ENCODE peak calls at places on chromosomes 2 and 18, in five cellular contexts. C, L, X, T and M are unnamed samples. For H3K27me3, the result is how much of the 10 kb centered on the place peaks cover.

GRCh38 chr2:209476367-209477191 is 52.7 kb downstream of the MAP2 start:
- DNase-seq in L (no peak), T (peak), X (no peak), C (peak), M (no peak)

GRCh38 chr2:170196962-170197361 is 19.0 kb downstream of the MYO3B start:
- DNase-seq in L (no peak), X (no peak), C (no peak), T (no peak), M (no peak)

GRCh38 chr2:119338826-119339561 is 27.6 kb downstream of the C2orf76 start:
- DNase-seq in T (no peak), X (no peak), C (no peak), L (no peak), M (no peak)

GRCh38 chr2:240871071-240871958 is 2.7 kb downstream of the AGXT start:
- DNase-seq in C (no peak), T (no peak), X (no peak), L (no peak), M (no peak)

GRCh38 chr2:30037016-30037415 is 109.8 kb upstream of the YPEL5 start:
- DNase-seq in C (no peak), L (peak), T (no peak), X (no peak), M (no peak)

GRCh38 chr18:47077111-47077510 is 41.7 kb upstream of the ELOA2 start:
- DNase-seq in C (no peak), T (no peak), L (no peak), X (no peak), M (no peak)

GRCh38 chr18:64949885-64950284 is 800.9 kb upstream of the CDH7 start:
- DNase-seq in L (no peak), X (no peak), C (no peak), T (no peak), M (no peak)

GRCh38 chr2:172674034-172674967 is 61.3 kb upstream of the RAPGEF4 start:
- DNase-seq in T (peak), L (peak), X (peak), C (no peak), M (no peak)

GRCh38 chr2:68721482-68722071 is 13.0 kb upstream of the ARHGAP25 start:
- DNase-seq in C (no peak), X (no peak), T (no peak), L (no peak), M (no peak)

GRCh38 chr2:170336916-170337315 is 159.0 kb downstream of the MYO3B start:
- DNase-seq in X (no peak), L (no peak), C (no peak), T (no peak), M (no peak)

GRCh38 chr2:229870903-229871650 is 50.7 kb downstream of the TRIP12 start:
- DNase-seq in C (peak), T (no peak), L (peak), X (no peak), M (peak)

GRCh38 chr2:127064642-127065250 is 42.2 kb downstream of the BIN1 start:
- DNase-seq in T (peak), C (peak), L (peak), X (peak), M (peak)

GRCh38 chr2:27378096-27378808 is 2.3 kb downstream of the ZNF513 start:
- DNase-seq in T (no peak), L (peak), X (no peak), C (no peak), M (no peak)

GRCh38 chr2:143282684-143283083 is 153.5 kb downstream of the ARHGAP15 start:
- DNase-seq in X (no peak), L (no peak), T (no peak), C (no peak), M (no peak)

GRCh38 chr2:216660496-216660895 is 27.3 kb downstream of the IGFBP2 start:
- DNase-seq in T (no peak), X (no peak), C (no peak), L (no peak), M (no peak)

GRCh38 chr2:210203162-210203561 is 22.1 kb downstream of the ACADL start:
- DNase-seq in T (no peak), L (no peak), C (no peak), X (no peak), M (no peak)

GRCh38 chr2:204072443-204073324 is 136.1 kb downstream of the ICOS start:
- DNase-seq in T (no peak), X (peak), C (no peak), L (peak), M (peak)

GRCh38 chr2:118861741-118862140 is 14.3 kb upstream of the EN1 start:
- DNase-seq in C (no peak), X (no peak), L (peak), T (no peak), M (no peak)

GRCh38 chr2:54388093-54388492 is 68.0 kb upstream of the SPTBN1 start:
- DNase-seq in L (no peak), C (no peak), X (no peak), T (no peak), M (no peak)

GRCh38 chr2:85888020-85888744 is 608 bp downstream of the ST3GAL5 start:
- DNase-seq in L (peak), C (no peak), T (no peak), X (no peak), M (peak)

GRCh38 chr2:81835318-81836000 is 1530.9 kb upstream of the LRRTM1 start:
- DNase-seq in L (no peak), C (no peak), T (peak), X (no peak), M (no peak)

GRCh38 chr2:229339613-229340012 is 68.5 kb upstream of the PID1 start:
- DNase-seq in L (peak), C (no peak), X (no peak), T (peak), M (peak)

GRCh38 chr18:66513996-66514395 is 89.9 kb downstream of the CDH19 start:
- DNase-seq in C (no peak), X (no peak), T (no peak), L (no peak), M (no peak)

GRCh38 chr2:168443818-168444217 is 12.3 kb upstream of the CERS6 start:
- DNase-seq in L (no peak), T (no peak), C (no peak), X (no peak), M (no peak)

GRCh38 chr2:8448822-8449577 is 232.9 kb upstream of the ID2 start:
- DNase-seq in L (no peak), T (no peak), X (no peak), C (no peak), M (no peak)

GRCh38 chr18:76968073-76968472 is 145.7 kb downstream of the ZNF236 start:
- DNase-seq in L (no peak), C (no peak), X (no peak), T (no peak), M (no peak)

GRCh38 chr2:120771556-120772208 is 36.0 kb downstream of the GLI2 start:
- DNase-seq in X (no peak), C (peak), L (peak), T (peak), M (peak)

GRCh38 chr2:164538250-164538866 is 82.9 kb downstream of the GRB14 start:
- DNase-seq in C (peak), L (peak), X (peak), T (peak), M (peak)

GRCh38 chr2:20188851-20189250 is 36.1 kb downstream of the SDC1 start:
- DNase-seq in X (peak), L (no peak), C (no peak), T (no peak), M (peak)

GRCh38 chr18:79402209-79402576 is 6.5 kb downstream of the NFATC1 start:
- DNase-seq in T (no peak), C (no peak), X (no peak), L (no peak), M (no peak)

GRCh38 chr2:217729426-217730058 is 273.3 kb downstream of the TNS1 start:
- DNase-seq in X (no peak), T (peak), L (peak), C (peak), M (peak)

GRCh38 chr2:76749858-76750257 is 772.3 kb downstream of the LRRTM4 start:
- DNase-seq in T (no peak), X (no peak), L (no peak), C (no peak), M (no peak)

GRCh38 chr18:76528477-76529432 is 33.7 kb upstream of the ZNF516 start:
- DNase-seq in C (peak), L (peak), T (peak), X (no peak), M (peak)

GRCh38 chr18:48050176-48050575 is 119.7 kb upstream of the SMAD2 start:
- DNase-seq in C (no peak), T (no peak), X (no peak), L (no peak), M (no peak)

GRCh38 chr2:20582600-20583221 is 68.2 kb downstream of the HS1BP3 start:
- DNase-seq in X (no peak), C (no peak), T (no peak), L (no peak), M (no peak)

GRCh38 chr2:207133862-207134519 is 31.8 kb downstream of the KLF7 start:
- DNase-seq in L (peak), X (no peak), T (peak), C (peak), M (peak)

GRCh38 chr2:127381762-127382161 is 6.0 kb downstream of the MAP3K2 start:
- DNase-seq in C (no peak), L (no peak), X (no peak), T (no peak), M (no peak)

GRCh38 chr18:59419386-59419785 is 60.3 kb upstream of the LMAN1 start:
- DNase-seq in X (no peak), C (peak), T (peak), L (peak), M (peak)

GRCh38 chr2:161415041-161415440 is 1.1 kb upstream of the TBR1 start:
- DNase-seq in T (no peak), C (no peak), X (peak), L (peak), M (no peak)
- H3K27me3 ChIP-seq in T (under half), C (half or more), X (under half), L (half or more), M (under half)

DNA sequence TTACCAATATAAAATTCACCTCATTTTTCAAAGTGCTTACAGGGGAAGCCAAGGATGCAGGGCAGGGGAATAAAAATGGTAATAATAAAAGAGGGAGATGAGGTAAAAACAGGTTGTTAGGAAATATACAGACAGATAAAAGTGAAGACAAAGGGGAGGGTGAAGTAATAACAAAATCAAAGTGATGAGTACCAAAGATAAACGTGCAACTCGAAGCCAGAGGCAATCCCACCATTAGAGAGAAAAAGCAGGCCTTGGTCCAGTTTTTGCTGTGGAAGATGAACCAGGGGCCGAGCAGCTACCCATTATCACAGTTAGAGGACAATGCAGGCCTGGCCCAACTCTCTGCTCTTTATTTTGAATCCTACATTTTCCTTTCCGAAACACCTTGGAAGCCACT is 99.6 kb upstream of the UPP2 start:
- DNase-seq in C (no peak), L (no peak), X (no peak), T (no peak), M (no peak)
- H3K9ac ChIP-seq in C (no peak), L (no peak), X (no peak), T (no peak), M (no peak)

GRCh38 chr2:181682026-181682789 is 1.9 kb upstream of the NEUROD1 start:
- DNase-seq in C (no peak), L (no peak), T (no peak), X (no peak), M (no peak)
- H3K27me3 ChIP-seq in C (half or more), L (half or more), T (half or more), X (under half), M (half or more)

DNA sequence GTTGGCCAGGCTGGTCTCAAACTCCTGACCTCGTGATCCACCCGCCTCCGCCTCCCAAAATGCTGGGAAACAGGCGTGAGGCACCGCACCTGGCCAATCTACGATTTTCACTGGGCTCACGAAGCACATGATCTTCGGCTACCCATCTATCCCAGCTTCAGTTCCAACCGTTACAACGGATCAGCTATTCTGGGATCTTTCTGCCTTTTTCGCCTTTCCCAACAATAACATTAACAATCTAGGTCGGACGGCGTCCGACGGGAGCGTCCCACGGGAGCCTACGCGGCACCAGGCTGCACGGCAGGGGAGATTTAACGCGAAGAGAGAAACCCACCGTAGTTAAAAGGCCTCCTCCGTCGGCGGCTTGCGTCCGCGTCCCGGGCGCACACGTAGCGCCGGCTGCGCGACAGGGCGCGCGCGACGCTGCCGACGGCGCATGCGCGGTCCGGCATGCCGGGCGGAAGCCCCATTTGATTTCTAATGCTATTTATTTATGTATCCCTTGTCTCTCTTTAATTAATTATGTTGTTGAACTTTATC is at the start of gene MSL3B:
- DNase-seq in X (peak), L (peak), T (peak), C (peak), M (peak)
- H3K9ac ChIP-seq in X (peak), L (peak), T (peak), C (peak), M (peak)